ENCODE peak calls at places on chromosomes 12 and 14, in five cellular contexts. R is T-helper 2 cell; U is NCI-H345; J is stimulated activated CD8-positive, alpha-beta memory T cell treated with anti-CD3 and anti-CD28 coated beads, Interleukin-2, amount 100 ng/mL, for 48 hours; Y is head of caudate nucleus. Z is an unnamed sample.

GRCh38 chr12:68159681-68160304 is at the start of gene IFNG:
- DNase-seq in Y (no peak), U (no peak), J (no peak), R (peak; percentile 10), Z (no peak)

GRCh38 chr12:12466157-12466556 is 96.5 kb downstream of the DUSP16 start:
- DNase-seq in Y (no peak), J (no peak), U (no peak), R (peak; percentile 94), Z (no peak)

GRCh38 chr12:74129702-74130101 is 407.9 kb upstream of the ATXN7L3B start:
- DNase-seq in U (no peak), J (no peak), R (no peak), Y (no peak), Z (no peak)

GRCh38 chr12:72081787-72082186 is 143.1 kb downstream of the TPH2 start:
- DNase-seq in J (no peak), U (no peak), Y (no peak), R (no peak), Z (no peak)

GRCh38 chr14:74793506-74794155 is 30.5 kb downstream of the YLPM1 start:
- DNase-seq in Y (no peak), U (no peak), J (no peak), R (peak; percentile 43), Z (no peak)

GRCh38 chr14:24060443-24060842 is 8.6 kb downstream of the CARMIL3 start:
- DNase-seq in J (no peak), R (no peak), U (no peak), Y (no peak), Z (no peak)

GRCh38 chr14:74551001-74551400 is 57.4 kb downstream of the ISCA2 start:
- DNase-seq in Y (no peak), U (no peak), R (no peak), J (no peak), Z (no peak)

GRCh38 chr14:32509632-32510187 is 180.6 kb downstream of the AKAP6 start:
- DNase-seq in U (no peak), Y (peak; percentile 86), J (no peak), R (no peak), Z (no peak)

GRCh38 chr14:59337151-59337611 is 128.0 kb downstream of the GPR135 start:
- DNase-seq in R (no peak), J (no peak), Y (no peak), U (no peak), Z (no peak)

GRCh38 chr12:29743801-29744200 is 39.9 kb downstream of the TMTC1 start:
- DNase-seq in Y (no peak), J (no peak), R (no peak), U (no peak), Z (no peak)

GRCh38 chr12:120242275-120242799 is 23.2 kb downstream of the PXN start:
- DNase-seq in J (no peak), R (no peak), U (no peak), Y (no peak), Z (no peak)

GRCh38 chr12:89351489-89352241 is 636 bp downstream of the DUSP6 start:
- DNase-seq in U (peak; percentile 70), Y (peak; percentile 54), J (peak; percentile 29), R (peak; percentile 69), Z (no peak)

GRCh38 chr14:50018236-50019210 is 97.8 kb downstream of the VCPKMT start:
- DNase-seq in Y (no peak), U (no peak), J (no peak), R (no peak), Z (no peak)

GRCh38 chr14:102206901-102207300 is 67.2 kb downstream of the WDR20 start:
- DNase-seq in J (no peak), U (no peak), R (no peak), Y (no peak), Z (no peak)

GRCh38 chr12:123078114-123078465 is 72.8 kb downstream of the PITPNM2 start:
- DNase-seq in U (no peak), J (no peak), R (no peak), Y (no peak), Z (no peak)

GRCh38 chr12:86774841-86775386 is 518.7 kb upstream of the MGAT4C start:
- DNase-seq in R (no peak), J (no peak), Y (no peak), U (no peak), Z (no peak)

GRCh38 chr14:102138935-102139247 is 806 bp upstream of the WDR20 start:
- DNase-seq in U (peak; percentile 66), J (no peak), Y (peak; percentile 55), R (no peak), Z (no peak)

GRCh38 chr14:93954900-93955891 is 21.2 kb downstream of the ASB2 start:
- DNase-seq in J (no peak), U (no peak), R (peak; percentile 94), Y (no peak), Z (no peak)

GRCh38 chr12:100566887-100567637 is 6.4 kb upstream of the GAS2L3 start:
- DNase-seq in U (no peak), J (no peak), R (peak; percentile 7), Y (peak; percentile 30), Z (peak; percentile 22)

GRCh38 chr12:15527201-15527782 is 205.0 kb downstream of the PTPRO start:
- DNase-seq in R (no peak), Y (no peak), J (no peak), U (no peak), Z (no peak)

GRCh38 chr14:103476631-103477030 is 46.0 kb downstream of the CKB start:
- DNase-seq in U (no peak), J (no peak), R (no peak), Y (no peak), Z (no peak)

GRCh38 chr14:75452900-75453816 is 25.3 kb downstream of the JDP2 start:
- DNase-seq in R (no peak), Y (peak; percentile 68), J (no peak), U (no peak), Z (no peak)

GRCh38 chr14:45135181-45135580 is 549 bp upstream of the FANCM start:
- DNase-seq in R (peak; percentile 26), U (peak; percentile 37), Y (no peak), J (no peak), Z (no peak)